ENCODE peak calls at places on chromosome 1, in nine cellular contexts. One of them, this sample, is unnamed.

GRCh38 chr1:173330149-173330951 is 123.2 kb upstream of the TNFSF4 start:
- DNase-seq in NCI-H1694: no peak
- DNase-seq in T follicular helper cell: no peak
- DNase-seq in mesenchymal stem cell: peak
- DNase-seq in NCI-H1105: no peak
- DNase-seq in fibroblast of the aortic adventitia: peak
- DNase-seq in skeletal muscle cell: peak
- DNase-seq in EL: peak
- DNase-seq in activated CD4-positive, CD25-positive, alpha-beta regulatory T cell: no peak
- DNase-seq in this sample: no peak

GRCh38 chr1:98389809-98390208 is 271.7 kb upstream of the SNX7 start:
- DNase-seq in NCI-H1694: no peak
- DNase-seq in T follicular helper cell: no peak
- DNase-seq in mesenchymal stem cell: peak
- DNase-seq in NCI-H1105: no peak
- DNase-seq in fibroblast of the aortic adventitia: peak
- DNase-seq in skeletal muscle cell: peak
- DNase-seq in EL: peak
- DNase-seq in activated CD4-positive, CD25-positive, alpha-beta regulatory T cell: no peak
- DNase-seq in this sample: no peak

GRCh38 chr1:119324198-119324597 is 44.4 kb upstream of the HAO2 start:
- DNase-seq in NCI-H1694: no peak
- DNase-seq in T follicular helper cell: no peak
- DNase-seq in mesenchymal stem cell: no peak
- DNase-seq in NCI-H1105: no peak
- DNase-seq in fibroblast of the aortic adventitia: no peak
- DNase-seq in skeletal muscle cell: no peak
- DNase-seq in EL: no peak
- DNase-seq in activated CD4-positive, CD25-positive, alpha-beta regulatory T cell: no peak
- DNase-seq in this sample: no peak

GRCh38 chr1:10939654-10940450 is 72.6 kb upstream of the TARDBP start:
- DNase-seq in NCI-H1694: no peak
- DNase-seq in T follicular helper cell: no peak
- DNase-seq in mesenchymal stem cell: peak
- DNase-seq in NCI-H1105: no peak
- DNase-seq in fibroblast of the aortic adventitia: no peak
- DNase-seq in skeletal muscle cell: no peak
- DNase-seq in EL: no peak
- DNase-seq in activated CD4-positive, CD25-positive, alpha-beta regulatory T cell: no peak
- DNase-seq in this sample: no peak

GRCh38 chr1:183407474-183407873 is 10.7 kb downstream of the NMNAT2 start:
- DNase-seq in NCI-H1694: no peak
- DNase-seq in T follicular helper cell: no peak
- DNase-seq in mesenchymal stem cell: no peak
- DNase-seq in NCI-H1105: no peak
- DNase-seq in fibroblast of the aortic adventitia: no peak
- DNase-seq in skeletal muscle cell: no peak
- DNase-seq in EL: no peak
- DNase-seq in activated CD4-positive, CD25-positive, alpha-beta regulatory T cell: no peak
- DNase-seq in this sample: no peak

GRCh38 chr1:181179980-181180964 is 91.8 kb downstream of the IER5 start:
- DNase-seq in NCI-H1694: peak
- DNase-seq in T follicular helper cell: peak
- DNase-seq in mesenchymal stem cell: peak
- DNase-seq in NCI-H1105: peak
- DNase-seq in fibroblast of the aortic adventitia: peak
- DNase-seq in skeletal muscle cell: peak
- DNase-seq in EL: peak
- DNase-seq in activated CD4-positive, CD25-positive, alpha-beta regulatory T cell: no peak
- DNase-seq in this sample: peak

GRCh38 chr1:145892486-145893087 is 6.9 kb upstream of the ANKRD35 start:
- DNase-seq in NCI-H1694: no peak
- DNase-seq in T follicular helper cell: no peak
- DNase-seq in mesenchymal stem cell: peak
- DNase-seq in NCI-H1105: no peak
- DNase-seq in fibroblast of the aortic adventitia: peak
- DNase-seq in skeletal muscle cell: no peak
- DNase-seq in EL: peak
- DNase-seq in activated CD4-positive, CD25-positive, alpha-beta regulatory T cell: no peak
- DNase-seq in this sample: no peak

GRCh38 chr1:16618719-16619118 is 5.4 kb upstream of the NBPF1 start:
- DNase-seq in NCI-H1694: no peak
- DNase-seq in T follicular helper cell: no peak
- DNase-seq in mesenchymal stem cell: no peak
- DNase-seq in NCI-H1105: no peak
- DNase-seq in fibroblast of the aortic adventitia: no peak
- DNase-seq in skeletal muscle cell: no peak
- DNase-seq in EL: no peak
- DNase-seq in activated CD4-positive, CD25-positive, alpha-beta regulatory T cell: no peak
- DNase-seq in this sample: no peak

GRCh38 chr1:112840631-112841624 is 115.1 kb downstream of the SLC16A1 start:
- DNase-seq in NCI-H1694: no peak
- DNase-seq in T follicular helper cell: no peak
- DNase-seq in mesenchymal stem cell: no peak
- DNase-seq in NCI-H1105: peak
- DNase-seq in fibroblast of the aortic adventitia: no peak
- DNase-seq in skeletal muscle cell: no peak
- DNase-seq in EL: no peak
- DNase-seq in activated CD4-positive, CD25-positive, alpha-beta regulatory T cell: no peak
- DNase-seq in this sample: no peak

This sample was measured in stimulated activated naive CD4-positive, alpha-beta T cell.